ENCODE peak calls at places on chromosome 14, in eight cellular contexts. Y, N, W, L, X, A, O and M are unnamed samples.

GRCh38 chr14:76726551-76726961 is 34.7 kb upstream of the VASH1 start:
- DNase-seq in W (no peak), X (no peak), Y (no peak), N (no peak), L (no peak), O (no peak), A (no peak), M (no peak)

GRCh38 chr14:24817638-24818053 is 183.7 kb upstream of the GZMB start:
- DNase-seq in Y (peak), N (no peak), W (peak), A (no peak), O (no peak), L (no peak), X (no peak), M (no peak)

GRCh38 chr14:56730468-56731145 is 79.7 kb downstream of the OTX2 start:
- DNase-seq in A (no peak), W (peak), X (no peak), L (no peak), N (no peak), Y (no peak), O (no peak), M (no peak)

GRCh38 chr14:33570717-33571058 is 380.2 kb downstream of the EGLN3 start:
- DNase-seq in Y (no peak), L (no peak), W (no peak), X (no peak), O (no peak), A (no peak), N (no peak), M (no peak)

GRCh38 chr14:68249534-68250517 is 430.2 kb downstream of the RAD51B start:
- DNase-seq in X (no peak), W (peak), O (peak), Y (peak), L (no peak), A (no peak), N (peak), M (no peak)

GRCh38 chr14:58107947-58108552 is 44.0 kb downstream of the ARMH4 start:
- DNase-seq in X (peak), L (no peak), Y (peak), W (peak), A (peak), N (peak), O (peak), M (no peak)

GRCh38 chr14:60648934-60649814 is at the start of gene SIX1:
- DNase-seq in O (peak), Y (peak), N (peak), X (peak), L (peak), A (no peak), W (peak), M (no peak)

GRCh38 chr14:24483604-24484252 is 24.3 kb downstream of the CMA1 start:
- DNase-seq in L (no peak), N (no peak), O (peak), W (no peak), A (no peak), Y (peak), X (no peak), M (no peak)

GRCh38 chr14:104133496-104133895 is 4.9 kb upstream of the KIF26A start:
- DNase-seq in L (no peak), N (no peak), A (no peak), O (no peak), Y (no peak), W (no peak), X (no peak), M (no peak)

GRCh38 chr14:102823546-102823945 is 46.3 kb downstream of the TRAF3 start:
- DNase-seq in N (no peak), Y (no peak), A (no peak), O (no peak), L (no peak), X (no peak), W (no peak), M (no peak)

GRCh38 chr14:35332517-35333346 is 40.5 kb downstream of the PSMA6 start:
- DNase-seq in W (peak), L (no peak), A (no peak), O (peak), X (peak), Y (peak), N (no peak), M (no peak)

GRCh38 chr14:95059126-95059525 is 98.2 kb downstream of the DICER1 start:
- DNase-seq in N (no peak), Y (no peak), A (no peak), L (no peak), X (no peak), O (no peak), W (no peak), M (no peak)

GRCh38 chr14:52960627-52961026 is 9.8 kb upstream of the FERMT2 start:
- DNase-seq in O (no peak), X (no peak), W (no peak), L (no peak), Y (no peak), N (no peak), A (no peak), M (no peak)

GRCh38 chr14:94373708-94374107 is 14.7 kb downstream of the SERPINA1 start:
- DNase-seq in X (no peak), Y (peak), N (peak), L (no peak), W (no peak), O (peak), A (peak), M (no peak)

GRCh38 chr14:72617391-72618011 is 276.4 kb downstream of the DPF3 start:
- DNase-seq in O (peak), X (no peak), A (no peak), N (peak), Y (peak), L (peak), W (no peak), M (peak)

GRCh38 chr14:90060965-90061848 is 587 bp upstream of the KCNK13 start:
- DNase-seq in O (no peak), N (no peak), A (no peak), Y (no peak), L (no peak), W (no peak), X (peak), M (no peak)

GRCh38 chr14:65073605-65074201 is 28.6 kb downstream of the MAX start:
- DNase-seq in X (no peak), N (no peak), A (no peak), W (peak), L (no peak), Y (no peak), O (no peak), M (no peak)

GRCh38 chr14:69154779-69155178 is 1.9 kb upstream of the DCAF5 start:
- DNase-seq in L (no peak), W (peak), Y (peak), X (no peak), A (no peak), N (no peak), O (peak), M (no peak)

GRCh38 chr14:80477388-80478160 is 266.3 kb upstream of the DIO2 start:
- DNase-seq in X (no peak), L (no peak), Y (peak), W (no peak), A (no peak), O (peak), N (no peak), M (no peak)

GRCh38 chr14:27427796-27428195 is 830.0 kb upstream of the NOVA1 start:
- DNase-seq in A (no peak), X (no peak), N (peak), W (no peak), Y (peak), L (no peak), O (peak), M (no peak)

GRCh38 chr14:34496007-34496678 is 34.1 kb upstream of the SPTSSA start:
- DNase-seq in O (peak), X (no peak), A (peak), N (no peak), L (no peak), W (no peak), Y (no peak), M (no peak)

GRCh38 chr14:100620437-100621100 is 33.4 kb upstream of the BEGAIN start:
- DNase-seq in L (no peak), W (no peak), N (no peak), Y (no peak), X (no peak), O (no peak), A (no peak), M (no peak)

GRCh38 chr14:101351146-101351545 is 210.1 kb upstream of the DIO3 start:
- DNase-seq in L (peak), A (no peak), O (no peak), N (no peak), X (no peak), W (no peak), Y (no peak), M (no peak)

GRCh38 chr14:93537962-93538361 is 107.2 kb downstream of the UNC79 start:
- DNase-seq in L (no peak), A (no peak), N (no peak), W (no peak), O (no peak), X (no peak), Y (no peak), M (no peak)

DNA sequence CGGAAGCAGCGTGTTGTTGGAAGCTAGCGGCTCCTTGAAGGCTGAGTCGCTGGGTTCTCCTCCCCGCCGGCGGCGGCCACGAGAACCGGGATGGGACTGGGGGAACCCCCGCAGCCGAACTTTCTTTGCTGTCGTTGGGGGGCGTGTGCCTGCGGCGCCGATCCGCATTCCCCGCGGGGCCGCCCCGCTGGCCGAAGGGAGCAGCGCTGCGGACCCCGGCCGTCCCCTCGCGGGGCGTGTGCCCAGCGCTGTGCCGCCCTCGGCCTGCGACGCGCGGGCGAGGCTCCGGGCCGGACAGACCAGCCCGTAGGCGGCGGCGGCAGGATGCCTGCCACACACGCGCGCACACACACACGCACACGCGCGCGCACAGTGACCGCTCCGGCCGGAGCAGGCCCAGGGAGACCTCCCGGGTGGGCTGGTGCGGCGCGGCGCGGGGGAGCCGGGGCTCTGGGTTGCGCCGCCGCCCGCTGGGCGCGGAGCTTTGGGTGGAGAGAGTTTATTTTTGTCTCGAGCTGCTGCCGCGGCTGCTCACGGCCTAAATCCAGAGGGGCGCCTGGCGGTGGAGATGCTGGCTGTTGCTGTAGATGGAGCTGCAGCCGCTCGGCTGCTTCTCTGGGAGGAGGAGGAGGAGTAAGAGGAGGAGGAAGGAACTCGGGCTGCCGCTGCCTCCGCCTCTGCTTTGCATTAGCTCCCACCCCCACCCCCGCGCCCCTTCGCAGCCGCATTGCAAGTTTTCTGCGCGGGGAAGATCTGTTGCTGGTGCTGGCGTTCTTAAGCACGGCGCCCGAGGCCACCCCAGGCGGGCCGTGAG is at the start of gene SAMD4A:
- DNase-seq in N (peak), A (peak), X (peak), O (peak), W (peak), L (peak), Y (peak), M (peak)
- TF ChIP-seq CTCF in N (peak), A (no peak), X (peak), O (peak), W (peak), L (peak), Y (peak), M (no peak)

GRCh38 chr14:59190372-59190771 is 1.9 kb downstream of the DAAM1 start:
- DNase-seq in A (no peak), L (no peak), W (peak), O (no peak), Y (no peak), X (peak), N (no peak), M (no peak)
- TF ChIP-seq CTCF in A (no peak), L (no peak), W (no peak), O (no peak), Y (peak), X (peak), N (peak), M (no peak)

DNA sequence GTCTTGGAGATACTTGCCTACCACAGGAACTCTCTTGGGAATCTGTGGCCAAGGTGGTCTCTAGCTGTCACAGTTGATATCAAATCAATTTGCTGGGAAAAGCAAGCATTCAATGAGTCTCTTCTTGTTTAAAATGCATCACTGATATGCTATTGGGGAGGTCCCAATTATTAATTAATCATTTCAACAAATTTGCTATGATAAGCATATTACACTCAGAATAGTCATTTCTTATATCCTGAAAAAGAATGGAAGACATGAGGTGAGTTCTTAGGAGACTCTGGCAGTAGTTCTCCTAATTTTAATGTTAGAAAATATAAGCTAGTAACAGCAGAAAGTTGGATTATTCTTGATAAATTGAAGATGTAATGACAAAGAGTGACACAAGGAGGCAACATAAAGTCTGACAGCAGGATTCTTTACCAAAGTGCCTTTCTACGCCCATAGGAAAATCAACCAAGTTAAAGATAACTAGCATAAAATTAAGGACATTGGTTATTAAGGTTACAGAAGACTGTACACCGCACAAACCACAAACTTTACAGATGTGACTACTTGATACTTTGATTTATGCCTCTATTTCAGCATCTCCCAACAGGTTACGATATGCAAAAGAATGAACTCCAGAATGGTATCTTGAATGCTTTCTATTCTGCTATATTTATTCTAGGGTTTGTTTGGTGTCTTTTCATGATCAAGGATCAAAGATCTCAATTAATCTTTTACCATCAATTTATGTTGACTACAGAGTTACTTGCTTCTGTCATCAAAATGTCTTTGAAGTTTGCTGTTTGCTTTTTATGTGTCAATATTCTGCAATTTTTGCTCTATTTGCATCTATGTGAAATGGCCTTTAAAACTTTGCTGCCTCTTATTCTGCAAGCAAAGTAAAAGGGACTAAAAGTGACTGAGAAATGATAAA is 349.6 kb upstream of the CLEC14A start:
- DNase-seq in X (no peak), A (no peak), Y (no peak), O (no peak), N (no peak), L (no peak), W (no peak), M (no peak)
- TF ChIP-seq CTCF in X (no peak), A (no peak), Y (no peak), O (peak), N (no peak), L (peak), W (peak), M (no peak)

GRCh38 chr14:106843376-106843775 is 1317.0 kb downstream of the TMEM121 start:
- DNase-seq in A (no peak), O (no peak), Y (no peak), L (no peak), W (no peak), N (no peak), X (no peak), M (no peak)
- TF ChIP-seq CTCF in A (no peak), O (no peak), Y (no peak), L (no peak), W (no peak), N (no peak), X (peak), M (no peak)

DNA sequence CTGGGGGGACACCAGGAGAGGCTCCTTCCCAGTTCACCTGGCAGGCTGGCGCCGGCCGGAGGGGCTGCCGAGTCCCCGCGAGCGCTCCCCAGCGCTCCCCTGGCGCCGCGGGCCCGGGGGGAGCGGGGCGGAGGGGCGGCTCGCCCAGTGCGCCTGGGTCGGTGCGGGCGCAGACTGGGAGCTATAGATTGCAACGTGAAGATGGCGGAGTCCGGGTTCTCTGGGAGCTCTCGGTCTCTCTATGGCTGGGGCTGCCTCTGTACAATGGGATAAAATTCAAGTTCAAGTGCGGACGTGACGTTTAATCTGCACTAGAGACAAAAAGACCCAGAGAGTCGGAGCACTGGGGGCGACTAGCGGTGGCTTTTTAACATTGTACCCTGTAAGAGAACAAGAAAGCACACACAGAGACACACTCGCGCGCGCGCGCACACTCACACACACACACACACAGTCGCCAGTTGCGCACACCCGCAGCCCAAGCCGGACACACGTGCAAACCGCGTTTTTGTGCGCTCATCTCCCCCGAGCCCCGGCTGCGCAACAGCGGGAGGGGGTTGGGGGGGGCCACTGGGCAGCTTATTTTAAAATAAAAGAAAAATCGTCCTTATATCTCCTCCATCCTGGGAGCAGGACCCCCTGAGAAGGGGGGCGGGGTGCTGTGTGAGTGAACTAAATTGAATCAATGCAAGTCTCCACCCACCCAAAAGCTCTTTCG is at the start of gene BCL11B:
- DNase-seq in X (peak), L (peak), Y (peak), A (peak), W (peak), O (peak), N (peak), M (peak)
- TF ChIP-seq CTCF in X (peak), L (peak), Y (peak), A (no peak), W (peak), O (peak), N (peak), M (peak)